ENCODE peak calls at places on chromosomes 6 and 20, in nine cellular contexts. B is IMR-90, O is tibial nerve, R is dorsolateral prefrontal cortex, L is AG04450, V is right cardiac atrium, K is uterus, S is brain microvascular endothelial cell, C is HL-60. I is an unnamed sample.

GRCh38 chr6:69796081-69796626 is 656 bp downstream of the LMBRD1 start:
- DNase-seq in B (peak; percentile 45), O (no peak), R (no peak), L (no peak), V (no peak), K (no peak), S (peak; percentile 43), C (peak; percentile 22), I (peak; percentile 28)

GRCh38 chr6:134722996-134723871 is 226.7 kb downstream of the ALDH8A1 start:
- DNase-seq in B (peak; percentile 34), O (no peak), R (no peak), L (no peak), V (no peak), K (no peak), S (peak; percentile 30), C (no peak), I (no peak)

GRCh38 chr6:139277161-139277560 is 14.6 kb downstream of the TXLNB start:
- DNase-seq in B (no peak), O (no peak), R (no peak), L (no peak), V (peak; percentile 57), K (no peak), S (no peak), C (no peak), I (no peak)

GRCh38 chr6:166758136-166758704 is 131.2 kb upstream of the RPS6KA2 start:
- DNase-seq in B (no peak), O (no peak), R (no peak), L (no peak), V (no peak), K (no peak), S (no peak), C (no peak), I (no peak)

GRCh38 chr6:157520117-157520406 is 139.1 kb downstream of the ZDHHC14 start:
- DNase-seq in B (no peak), O (no peak), R (no peak), L (no peak), V (no peak), K (no peak), S (no peak), C (no peak), I (no peak)

GRCh38 chr6:26411751-26412150 is 9.7 kb downstream of the BTN3A1 start:
- DNase-seq in B (peak; percentile 36), O (no peak), R (no peak), L (no peak), V (no peak), K (no peak), S (no peak), C (no peak), I (no peak)

GRCh38 chr6:4775591-4776492 is at the start of gene CDYL:
- DNase-seq in B (peak; percentile 85), O (peak; percentile 64), R (peak; percentile 65), L (peak; percentile 51), V (peak; percentile 95), K (peak; percentile 84), S (peak; percentile 67), C (peak; percentile 87), I (peak; percentile 90)

GRCh38 chr20:38343798-38344701 is 2.2 kb upstream of the LBP start:
- DNase-seq in B (no peak), O (no peak), R (no peak), L (no peak), V (no peak), K (no peak), S (no peak), C (no peak), I (no peak)

GRCh38 chr6:50850223-50850751 is 31.6 kb downstream of the TFAP2B start:
- DNase-seq in B (no peak), O (no peak), R (no peak), L (no peak), V (no peak), K (no peak), S (peak; percentile 18), C (no peak), I (no peak)

GRCh38 chr6:4961322-4962168 is 42.3 kb downstream of the RPP40 start:
- DNase-seq in B (peak; percentile 65), O (no peak), R (no peak), L (no peak), V (no peak), K (no peak), S (no peak), C (no peak), I (no peak)

GRCh38 chr6:34246563-34247391 is 2.0 kb downstream of the SMIM29 start:
- DNase-seq in B (peak; percentile 46), O (no peak), R (no peak), L (no peak), V (peak; percentile 62), K (no peak), S (peak; percentile 28), C (peak; percentile 61), I (peak; percentile 29)

GRCh38 chr20:52536841-52537400 is 345.3 kb upstream of the ZFP64 start:
- DNase-seq in B (peak; percentile 17), O (no peak), R (no peak), L (no peak), V (no peak), K (no peak), S (no peak), C (no peak), I (no peak)

GRCh38 chr6:64520050-64520449 is 884.4 kb downstream of the PHF3 start:
- DNase-seq in B (peak; percentile 95), O (no peak), R (no peak), L (peak; percentile 68), V (no peak), K (no peak), S (peak; percentile 76), C (no peak), I (no peak)

GRCh38 chr6:74715362-74716068 is 490.3 kb downstream of the COL12A1 start:
- DNase-seq in B (peak; percentile 79), O (no peak), R (no peak), L (peak; percentile 18), V (no peak), K (no peak), S (no peak), C (no peak), I (no peak)

GRCh38 chr6:167937948-167938911 is 59.2 kb upstream of the KIF25 start:
- DNase-seq in B (no peak), O (no peak), R (no peak), L (no peak), V (no peak), K (no peak), S (no peak), C (peak; percentile 4), I (no peak)
- H3K27ac ChIP-seq in B (no peak overlapping the region), O (no peak overlapping the region), R (no peak overlapping the region), L (no peak overlapping the region), V (no peak overlapping the region), K (no peak overlapping the region), S (no peak overlapping the region), C (no peak overlapping the region), I (no peak overlapping the region)

DNA sequence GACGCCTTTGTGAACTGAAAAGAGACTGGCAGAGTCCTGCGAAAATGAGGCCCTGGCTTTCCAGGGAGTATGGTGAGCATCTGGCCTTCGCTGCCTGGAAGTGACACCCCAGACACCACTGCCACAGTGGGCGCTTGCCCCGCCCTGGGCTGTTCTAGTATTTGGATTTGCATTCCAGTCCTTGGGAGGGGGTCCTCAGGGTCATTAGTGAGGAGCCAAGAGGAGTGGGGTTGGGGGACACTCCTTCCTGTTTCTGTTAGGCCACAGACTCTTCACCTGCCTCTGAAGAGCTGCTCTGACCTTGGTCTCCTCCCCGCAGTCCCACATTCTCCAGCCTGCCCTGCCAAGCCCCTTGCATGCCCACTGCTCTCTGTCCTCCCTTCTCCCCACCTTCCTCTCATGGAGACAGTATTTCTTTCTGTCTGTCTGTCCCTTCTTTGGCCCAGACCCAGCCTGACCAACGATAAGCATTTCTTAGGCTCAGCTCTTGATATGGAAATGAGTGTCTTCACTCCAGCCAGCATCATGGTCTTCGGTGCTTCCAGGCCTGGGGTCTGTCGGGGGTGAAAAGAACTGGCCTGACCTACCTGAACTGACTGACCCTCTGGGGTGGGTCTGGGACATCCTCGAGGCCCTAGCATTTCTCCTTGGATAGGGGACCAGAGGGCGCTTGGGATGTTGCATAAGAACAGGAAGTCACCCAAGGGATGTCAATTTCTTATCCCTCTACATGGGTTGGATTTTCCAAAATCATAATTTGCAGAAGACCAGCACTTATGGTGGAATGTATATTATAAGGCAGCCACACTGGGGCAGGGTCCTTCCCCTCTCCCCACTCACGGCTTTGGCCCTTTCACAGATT is 19.4 kb downstream of the SLC9A8 start:
- DNase-seq in B (no peak), O (no peak), R (no peak), L (no peak), V (no peak), K (no peak), S (no peak), C (no peak), I (no peak)
- H3K27me3 ChIP-seq in B (no peaks in the 10 kb centered on the region), O (no peaks in the 10 kb centered on the region), R (no peaks in the 10 kb centered on the region), L (no peaks in the 10 kb centered on the region), V (no peaks in the 10 kb centered on the region), K (no peaks in the 10 kb centered on the region), S (no peaks in the 10 kb centered on the region), C (no peaks in the 10 kb centered on the region), I (no peaks in the 10 kb centered on the region)

GRCh38 chr20:25135031-25135430 is 53.1 kb upstream of the VSX1 start:
- DNase-seq in B (no peak), O (no peak), R (no peak), L (no peak), V (no peak), K (no peak), S (no peak), C (no peak), I (no peak)

GRCh38 chr20:25142435-25142834 is 53.1 kb upstream of the ENTPD6 start:
- DNase-seq in B (no peak), O (no peak), R (no peak), L (no peak), V (no peak), K (no peak), S (no peak), C (no peak), I (no peak)

GRCh38 chr20:25139061-25139705 is 56.3 kb upstream of the ENTPD6 start:
- DNase-seq in B (no peak), O (no peak), R (no peak), L (no peak), V (no peak), K (no peak), S (no peak), C (no peak), I (no peak)

GRCh38 chr20:25140968-25141367 is 54.5 kb upstream of the ENTPD6 start:
- DNase-seq in B (no peak), O (no peak), R (no peak), L (no peak), V (no peak), K (no peak), S (no peak), C (no peak), I (no peak)

GRCh38 chr20:25136643-25137559 is 55.0 kb upstream of the VSX1 start:
- DNase-seq in B (peak; percentile 87), O (peak; percentile 18), R (peak; percentile 52), L (peak; percentile 68), V (peak; percentile 92), K (no peak), S (peak; percentile 76), C (no peak), I (no peak)
- H3K27ac ChIP-seq in B (no peak overlapping the region), O (peak overlapping the region; percentile 2), R (no peak overlapping the region), L (peak overlapping the region; percentile 11), V (no peak overlapping the region), K (no peak overlapping the region), S (no peak overlapping the region), C (no peak overlapping the region), I (no peak overlapping the region)

DNA sequence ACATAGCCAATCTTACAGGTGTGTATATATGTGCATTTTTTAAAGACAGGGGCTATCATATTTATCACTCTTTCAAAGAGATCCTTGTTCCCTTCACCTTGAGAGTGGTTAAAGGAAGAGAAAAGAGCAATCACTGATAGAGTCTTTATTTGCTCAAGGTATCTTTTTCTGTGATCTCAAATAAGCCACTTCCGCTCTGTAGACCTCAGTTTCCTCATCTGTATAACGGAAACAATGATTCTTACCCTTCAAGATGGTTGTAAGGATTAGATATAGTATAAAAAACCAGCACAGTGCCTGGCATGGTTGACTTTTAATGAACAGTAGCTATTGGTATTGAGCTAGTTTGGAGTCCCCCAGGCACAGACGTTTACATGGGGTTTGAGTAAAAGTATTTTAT is 10.1 kb upstream of the LRFN2 start:
- DNase-seq in B (no peak), O (no peak), R (no peak), L (no peak), V (no peak), K (no peak), S (no peak), C (no peak), I (no peak)
- H3K27me3 ChIP-seq in B (no peaks in the 10 kb centered on the region), O (peaks cover 46% of the 10 kb centered on the region), R (no peaks in the 10 kb centered on the region), L (no peaks in the 10 kb centered on the region), V (no peaks in the 10 kb centered on the region), K (no peaks in the 10 kb centered on the region), S (no peaks in the 10 kb centered on the region), C (peaks cover 2% of the 10 kb centered on the region), I (peaks cover 10% of the 10 kb centered on the region)